ENCODE peak calls at places on chromosomes 13 and 19, in four cellular contexts. One of them, this sample, is unnamed. For H3K27me3, the result is how much of the 10 kb centered on the place peaks cover.

GRCh38 chr19:55452381-55453325 is 8.8 kb downstream of the ISOC2 start:
- DNase-seq in Peyer's patch: peak
- DNase-seq in stomach: peak
- DNase-seq in dorsolateral prefrontal cortex: peak
- DNase-seq in this sample: peak

GRCh38 chr13:100140441-100140840 is 51.5 kb downstream of the PCCA start:
- DNase-seq in Peyer's patch: no peak
- DNase-seq in stomach: no peak
- DNase-seq in dorsolateral prefrontal cortex: no peak
- DNase-seq in this sample: no peak

GRCh38 chr13:33194820-33195692 is 90.5 kb downstream of the STARD13 start:
- DNase-seq in Peyer's patch: no peak
- DNase-seq in stomach: peak
- DNase-seq in dorsolateral prefrontal cortex: no peak
- DNase-seq in this sample: peak

GRCh38 chr13:20475927-20476691 is 49.5 kb downstream of the CRYL1 start:
- DNase-seq in Peyer's patch: peak
- DNase-seq in stomach: peak
- DNase-seq in dorsolateral prefrontal cortex: no peak
- DNase-seq in this sample: no peak

GRCh38 chr19:4278460-4278901 is 585 bp upstream of the SHD start:
- DNase-seq in Peyer's patch: no peak
- DNase-seq in stomach: no peak
- DNase-seq in dorsolateral prefrontal cortex: no peak
- DNase-seq in this sample: no peak

GRCh38 chr19:11729586-11729985 is 9.2 kb downstream of the ZNF823 start:
- DNase-seq in Peyer's patch: no peak
- DNase-seq in stomach: no peak
- DNase-seq in dorsolateral prefrontal cortex: no peak
- DNase-seq in this sample: no peak

GRCh38 chr13:24212254-24212653 is 51.7 kb downstream of the SPATA13 start:
- DNase-seq in Peyer's patch: no peak
- DNase-seq in stomach: no peak
- DNase-seq in dorsolateral prefrontal cortex: no peak
- DNase-seq in this sample: no peak

GRCh38 chr19:5580116-5580515 is 12.4 kb upstream of the TINCR start:
- DNase-seq in Peyer's patch: no peak
- DNase-seq in stomach: no peak
- DNase-seq in dorsolateral prefrontal cortex: no peak
- DNase-seq in this sample: no peak

GRCh38 chr13:41179593-41180250 is 14.6 kb downstream of the KBTBD7 start:
- DNase-seq in Peyer's patch: no peak
- DNase-seq in stomach: no peak
- DNase-seq in dorsolateral prefrontal cortex: no peak
- DNase-seq in this sample: peak

DNA sequence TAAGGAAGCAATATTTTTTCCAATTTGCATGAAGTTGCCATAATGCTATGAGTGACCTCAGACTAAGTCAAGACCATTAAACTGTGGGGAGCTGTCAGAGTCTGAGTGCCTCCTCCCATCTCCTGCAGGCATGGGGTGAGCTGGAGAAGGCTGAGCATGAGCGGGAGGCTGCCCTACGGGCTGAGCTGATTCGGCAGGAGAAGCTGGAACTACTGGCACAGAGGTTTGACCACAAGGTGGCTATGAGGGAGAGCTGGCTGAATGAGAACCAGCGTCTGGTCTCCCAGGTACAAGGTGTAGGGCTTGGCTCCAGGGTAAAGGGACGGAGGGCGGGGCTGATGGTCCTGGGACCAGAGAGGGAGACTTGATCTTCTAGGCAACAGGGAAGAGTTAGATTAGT is 35.8 kb downstream of the SPTBN4 start:
- DNase-seq in Peyer's patch: peak
- DNase-seq in stomach: peak
- DNase-seq in dorsolateral prefrontal cortex: no peak
- DNase-seq in this sample: peak
- TF ChIP-seq CTCF in Peyer's patch: peak
- TF ChIP-seq CTCF in stomach: no peak
- TF ChIP-seq CTCF in dorsolateral prefrontal cortex: no peak
- TF ChIP-seq CTCF in this sample: peak

GRCh38 chr19:10299545-10300458 is 9.8 kb downstream of the ZGLP1 start:
- DNase-seq in Peyer's patch: no peak
- DNase-seq in stomach: no peak
- DNase-seq in dorsolateral prefrontal cortex: no peak
- DNase-seq in this sample: no peak
- H3K27me3 ChIP-seq in Peyer's patch: under half
- H3K27me3 ChIP-seq in stomach: under half
- H3K27me3 ChIP-seq in dorsolateral prefrontal cortex: under half
- H3K27me3 ChIP-seq in this sample: under half

DNA sequence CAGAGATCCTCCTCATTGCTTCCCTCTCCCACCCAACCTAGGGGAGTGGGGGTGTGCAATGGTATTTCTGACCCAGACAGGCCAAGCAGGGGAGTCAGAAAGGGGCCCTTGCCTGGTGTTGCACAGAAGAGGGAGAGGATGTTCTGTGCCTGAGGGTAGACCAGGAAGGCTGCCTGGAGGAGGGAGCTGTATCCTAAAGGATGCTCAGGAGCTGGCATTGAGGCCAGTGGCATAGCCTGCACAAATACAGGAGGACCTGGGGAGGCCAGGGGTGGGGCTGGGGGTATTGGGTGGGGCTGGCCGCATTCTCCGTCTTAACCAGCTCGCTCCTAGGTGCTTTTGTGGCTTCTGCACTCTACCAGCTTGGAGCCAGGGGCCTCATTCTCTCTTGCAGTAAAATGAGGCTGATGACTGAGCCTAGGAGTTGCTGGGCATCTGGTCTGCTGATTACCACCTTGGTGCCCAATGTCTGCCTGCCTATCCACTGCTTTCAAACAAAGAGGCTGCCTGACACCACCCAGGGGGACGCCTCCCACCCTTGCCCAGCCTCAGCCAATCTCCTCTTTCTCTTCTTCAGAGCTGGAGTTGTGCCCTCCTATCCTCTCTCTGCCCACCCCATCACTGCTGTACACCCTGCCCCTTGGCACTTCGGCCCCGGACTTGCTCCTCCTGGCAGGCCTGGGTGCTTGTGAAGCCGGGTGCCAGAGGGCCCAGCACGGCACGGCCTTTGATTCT is 4.6 kb downstream of the RNF225 start:
- DNase-seq in Peyer's patch: no peak
- DNase-seq in stomach: no peak
- DNase-seq in dorsolateral prefrontal cortex: peak
- DNase-seq in this sample: no peak
- H3K4me3 ChIP-seq in Peyer's patch: peak
- H3K4me3 ChIP-seq in stomach: peak
- H3K4me3 ChIP-seq in dorsolateral prefrontal cortex: peak
- H3K4me3 ChIP-seq in this sample: no peak

GRCh38 chr13:88005188-88005587 is 334.0 kb downstream of the SLITRK5 start:
- DNase-seq in Peyer's patch: no peak
- DNase-seq in stomach: no peak
- DNase-seq in dorsolateral prefrontal cortex: no peak
- DNase-seq in this sample: no peak
- TF ChIP-seq CTCF in Peyer's patch: no peak
- TF ChIP-seq CTCF in stomach: no peak
- TF ChIP-seq CTCF in dorsolateral prefrontal cortex: no peak
- TF ChIP-seq CTCF in this sample: no peak

GRCh38 chr13:21675095-21676007 is 4.5 kb downstream of the FGF9 start:
- DNase-seq in Peyer's patch: peak
- DNase-seq in stomach: peak
- DNase-seq in dorsolateral prefrontal cortex: peak
- DNase-seq in this sample: no peak
- H3K27me3 ChIP-seq in Peyer's patch: under half
- H3K27me3 ChIP-seq in stomach: under half
- H3K27me3 ChIP-seq in dorsolateral prefrontal cortex: under half
- H3K27me3 ChIP-seq in this sample: under half

GRCh38 chr13:89862691-89863036 is 1484.8 kb upstream of the MIR17HG start:
- DNase-seq in Peyer's patch: no peak
- DNase-seq in stomach: no peak
- DNase-seq in dorsolateral prefrontal cortex: no peak
- DNase-seq in this sample: peak
- H3K4me3 ChIP-seq in Peyer's patch: no peak
- H3K4me3 ChIP-seq in stomach: no peak
- H3K4me3 ChIP-seq in dorsolateral prefrontal cortex: no peak
- H3K4me3 ChIP-seq in this sample: no peak